ENCODE peak calls at places on chromosomes 6 and 20, in six cellular contexts. X is AG09309; D is RCC 7860; G is stimulated activated CD8-positive, alpha-beta memory T cell treated with anti-CD3 and anti-CD28 coated beads, Interleukin-4, amount 100 ng/mL, for 4 hours; Q is Calu3; P is ureter. K is an unnamed sample.

GRCh38 chr20:2942439-2942838 is 69.2 kb downstream of the PTPRA start:
- DNase-seq in D (no peak), X (no peak), G (no peak), P (no peak), Q (no peak), K (no peak)

GRCh38 chr6:169908403-169908933 is 157.0 kb downstream of the ERMARD start:
- DNase-seq in D (no peak), X (no peak), G (no peak), P (no peak), Q (no peak), K (no peak)

GRCh38 chr20:33394718-33395117 is 6.6 kb downstream of the CDK5RAP1 start:
- DNase-seq in Q (peak), P (no peak), G (no peak), D (no peak), X (no peak), K (no peak)

GRCh38 chr20:43766395-43766794 is 39.6 kb upstream of the GTSF1L start:
- DNase-seq in X (no peak), P (no peak), D (no peak), G (no peak), Q (no peak), K (no peak)

GRCh38 chr20:22711981-22712755 is 127.8 kb upstream of the FOXA2 start:
- DNase-seq in G (no peak), P (no peak), Q (no peak), D (no peak), X (no peak), K (no peak)

GRCh38 chr6:19754686-19755085 is 82.5 kb upstream of the ID4 start:
- DNase-seq in D (no peak), Q (no peak), X (no peak), G (no peak), P (no peak), K (no peak)

GRCh38 chr6:106729848-106730247 is 100.5 kb downstream of the QRSL1 start:
- DNase-seq in D (no peak), G (no peak), X (no peak), Q (no peak), P (no peak), K (no peak)

GRCh38 chr20:14622796-14623195 is 285.4 kb upstream of the FLRT3 start:
- DNase-seq in Q (peak), G (no peak), X (no peak), D (peak), P (no peak), K (no peak)

GRCh38 chr20:45489083-45489531 is 19.6 kb downstream of the WFDC2 start:
- DNase-seq in P (no peak), X (no peak), G (no peak), Q (peak), D (peak), K (no peak)

GRCh38 chr6:87391334-87391733 is 16.4 kb upstream of the CFAP206 start:
- DNase-seq in X (no peak), D (no peak), Q (peak), G (no peak), P (no peak), K (no peak)

GRCh38 chr20:17896247-17896723 is 72.3 kb downstream of the SNX5 start:
- DNase-seq in P (no peak), X (no peak), Q (no peak), D (no peak), G (no peak), K (no peak)

GRCh38 chr6:80250391-80250997 is 144.0 kb downstream of the BCKDHB start:
- DNase-seq in G (no peak), X (no peak), Q (no peak), P (no peak), D (no peak), K (no peak)

GRCh38 chr6:25086500-25087091 is 150.8 kb upstream of the RIPOR2 start:
- DNase-seq in P (no peak), X (no peak), G (no peak), D (no peak), Q (no peak), K (no peak)

GRCh38 chr6:47242483-47243386 is 67.0 kb downstream of the TNFRSF21 start:
- DNase-seq in X (peak), G (peak), Q (peak), P (peak), D (peak), K (peak)

GRCh38 chr20:13396036-13396435 is 175.0 kb downstream of the ISM1 start:
- DNase-seq in Q (no peak), G (no peak), D (peak), X (peak), P (no peak), K (no peak)

GRCh38 chr20:39067526-39068216 is 105.5 kb downstream of the DHX35 start:
- DNase-seq in G (no peak), P (no peak), D (no peak), X (no peak), Q (no peak), K (no peak)

GRCh38 chr6:127342296-127342945 is 988 bp downstream of the ECHDC1 start:
- DNase-seq in P (no peak), G (no peak), X (no peak), Q (peak), D (peak), K (no peak)

GRCh38 chr6:170206317-170206621 is 84.6 kb downstream of the DLL1 start:
- DNase-seq in Q (no peak), X (no peak), D (no peak), G (no peak), P (no peak), K (no peak)

GRCh38 chr20:19121463-19121862 is 91.0 kb upstream of the SLC24A3 start:
- DNase-seq in Q (no peak), X (no peak), P (no peak), G (no peak), D (no peak), K (no peak)

GRCh38 chr6:100622907-100623692 is 158.4 kb upstream of the SIM1 start:
- DNase-seq in X (peak), P (no peak), D (no peak), Q (no peak), G (no peak), K (no peak)

GRCh38 chr6:17281100-17281496 is at the start of gene RBM24:
- DNase-seq in G (no peak), D (no peak), P (peak), X (no peak), Q (peak), K (no peak)

GRCh38 chr6:43936476-43936875 is 166.5 kb downstream of the VEGFA start:
- DNase-seq in X (no peak), Q (no peak), D (no peak), P (no peak), G (no peak), K (no peak)

GRCh38 chr20:10061641-10062040 is 26.9 kb downstream of the ANKEF1 start:
- DNase-seq in G (no peak), D (no peak), Q (no peak), X (no peak), P (no peak), K (no peak)

GRCh38 chr6:149995235-149995750 is 30.0 kb downstream of the RAET1L start:
- DNase-seq in X (no peak), D (no peak), G (no peak), Q (no peak), P (no peak), K (no peak)

GRCh38 chr6:85574932-85575598 is 18.6 kb downstream of the SNX14 start:
- DNase-seq in P (no peak), Q (peak), G (no peak), D (peak), X (no peak), K (no peak)

GRCh38 chr20:4164246-4164645 is 148.9 kb upstream of the RNF24 start:
- DNase-seq in D (no peak), P (no peak), G (no peak), Q (no peak), X (no peak), K (no peak)

GRCh38 chr20:57464642-57465211 is 60.2 kb downstream of the CTCFL start:
- DNase-seq in Q (peak), D (no peak), G (no peak), X (no peak), P (no peak), K (no peak)

GRCh38 chr6:35371494-35372262 is 29.3 kb downstream of the PPARD start:
- DNase-seq in X (no peak), G (no peak), D (no peak), P (no peak), Q (no peak), K (no peak)